ENCODE peak calls at places on chromosomes 11 and 22, in five cellular contexts. M is tibial nerve, V is transverse colon, A is stomach, D is A549. K is an unnamed sample.

GRCh38 chr11:96424693-96425092 is 34.9 kb downstream of the JRKL start:
- DNase-seq in M (no peak), V (no peak), A (no peak), D (no peak), K (no peak)

GRCh38 chr22:39184586-39185577 is 32.4 kb upstream of the CBX7 start:
- DNase-seq in M (no peak), V (no peak), A (no peak), D (no peak), K (peak; percentile 60)

GRCh38 chr22:45493286-45493771 is 9.4 kb upstream of the FBLN1 start:
- DNase-seq in M (no peak), V (no peak), A (no peak), D (no peak), K (peak; percentile 83)

GRCh38 chr11:57368106-57368826 is 12.7 kb downstream of the PRG3 start:
- DNase-seq in M (no peak), V (no peak), A (no peak), D (no peak), K (no peak)

GRCh38 chr11:124638500-124638899 is 15.8 kb downstream of the TBRG1 start:
- DNase-seq in M (no peak), V (no peak), A (no peak), D (no peak), K (no peak)

GRCh38 chr11:3004481-3004880 is 12.4 kb upstream of the NAP1L4 start:
- DNase-seq in M (no peak), V (no peak), A (no peak), D (no peak), K (peak; percentile 41)

GRCh38 chr11:69287968-69288882 is 5.7 kb upstream of the MYEOV start:
- DNase-seq in M (no peak), V (peak; percentile 91), A (peak; percentile 68), D (no peak), K (no peak)

GRCh38 chr11:24391165-24391564 is 105.7 kb upstream of the LUZP2 start:
- DNase-seq in M (no peak), V (no peak), A (no peak), D (no peak), K (no peak)

GRCh38 chr22:42654696-42655095 is 5.5 kb upstream of the CYB5R3 start:
- DNase-seq in M (no peak), V (no peak), A (no peak), D (no peak), K (no peak)

GRCh38 chr11:42407379-42407778 is 904.4 kb upstream of the API5 start:
- DNase-seq in M (no peak), V (no peak), A (peak; percentile 28), D (no peak), K (no peak)

GRCh38 chr11:132621976-132622375 is 910.3 kb downstream of the OPCML start:
- DNase-seq in M (no peak), V (no peak), A (no peak), D (no peak), K (no peak)

GRCh38 chr22:37588540-37589215 is 8.8 kb upstream of the LGALS2 start:
- DNase-seq in M (no peak), V (peak; percentile 76), A (no peak), D (no peak), K (no peak)

GRCh38 chr11:1442163-1442562 is 44.4 kb downstream of the MOB2 start:
- DNase-seq in M (no peak), V (no peak), A (no peak), D (peak; percentile 42), K (no peak)

GRCh38 chr11:122306776-122307479 is 190.9 kb upstream of the BLID start:
- DNase-seq in M (no peak), V (no peak), A (no peak), D (no peak), K (no peak)

GRCh38 chr11:31824791-31825452 is 13.8 kb upstream of the PAX6 start:
- DNase-seq in M (no peak), V (no peak), A (no peak), D (no peak), K (no peak)

GRCh38 chr22:23182289-23183106 is 2.2 kb downstream of the BCR start:
- DNase-seq in M (no peak), V (no peak), A (no peak), D (no peak), K (no peak)

GRCh38 chr11:18791175-18792065 is at the start of gene PTPN5:
- DNase-seq in M (no peak), V (no peak), A (no peak), D (no peak), K (no peak)

GRCh38 chr11:61955416-61956135 is 5.4 kb downstream of the BEST1 start:
- DNase-seq in M (no peak), V (peak; percentile 46), A (no peak), D (no peak), K (no peak)

GRCh38 chr11:1484061-1484671 is 2.4 kb downstream of the MOB2 start:
- DNase-seq in M (no peak), V (no peak), A (no peak), D (no peak), K (peak; percentile 65)

GRCh38 chr22:46064966-46065666 is 85.2 kb upstream of the PPARA start:
- DNase-seq in M (peak; percentile 27), V (peak; percentile 12), A (peak; percentile 23), D (no peak), K (peak; percentile 69)

GRCh38 chr11:106062592-106062949 is 14.6 kb downstream of the KBTBD3 start:
- DNase-seq in M (no peak), V (no peak), A (no peak), D (no peak), K (no peak)

GRCh38 chr11:75263944-75264349 is 23.4 kb downstream of the TPBGL start:
- DNase-seq in M (no peak), V (peak; percentile 12), A (no peak), D (no peak), K (peak; percentile 70)

GRCh38 chr11:38019072-38019775 is 1421.2 kb upstream of the RAG2 start:
- DNase-seq in M (no peak), V (no peak), A (no peak), D (no peak), K (no peak)

GRCh38 chr11:8948901-8949300 is 6.1 kb upstream of the ASCL3 start:
- DNase-seq in M (no peak), V (no peak), A (no peak), D (no peak), K (no peak)

GRCh38 chr11:22879615-22880014 is 19.3 kb upstream of the CCDC179 start:
- DNase-seq in M (no peak), V (no peak), A (no peak), D (no peak), K (no peak)

GRCh38 chr11:32082346-32082986 is 8.4 kb upstream of the RCN1 start:
- DNase-seq in M (no peak), V (no peak), A (no peak), D (no peak), K (no peak)

GRCh38 chr11:133443361-133443760 is 88.9 kb downstream of the OPCML start:
- DNase-seq in M (no peak), V (no peak), A (no peak), D (no peak), K (no peak)

GRCh38 chr11:28759311-28759710 is 651.1 kb downstream of the METTL15 start:
- DNase-seq in M (no peak), V (no peak), A (peak; percentile 27), D (no peak), K (no peak)

GRCh38 chr22:22166941-22167713 is 77.5 kb upstream of the VPREB1 start:
- DNase-seq in M (no peak), V (no peak), A (no peak), D (no peak), K (no peak)

GRCh38 chr22:17749605-17750395 is 24.5 kb downstream of the BID start:
- DNase-seq in M (no peak), V (no peak), A (no peak), D (no peak), K (no peak)

DNA sequence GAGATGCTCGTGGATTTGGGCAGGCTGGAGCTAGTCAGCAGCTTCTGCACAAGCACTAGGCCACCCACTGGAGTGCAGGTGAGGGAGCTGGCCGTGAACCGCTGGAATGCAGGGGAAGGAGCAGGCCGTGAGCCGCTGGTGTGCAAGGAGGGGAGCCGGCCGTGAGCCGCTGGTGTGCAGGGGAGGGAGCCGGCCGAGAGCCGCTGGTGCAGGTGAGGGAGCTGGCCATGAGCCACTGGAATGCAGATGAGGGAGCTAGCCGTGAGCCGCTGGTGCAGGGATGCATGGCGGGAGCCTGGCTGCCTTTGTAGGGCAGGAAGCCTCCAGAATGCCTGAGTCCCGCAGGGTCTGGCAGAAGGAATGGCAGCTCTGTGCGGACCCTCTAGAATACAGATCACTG is 4220.0 kb upstream of the OR11H1 start:
- DNase-seq in M (no peak), V (no peak), A (no peak), D (no peak), K (no peak)
- H3K4me3 ChIP-seq in M (no peak overlapping the region), V (no peak overlapping the region), A (no peak overlapping the region), D (no peak overlapping the region), K (no peak overlapping the region)

GRCh38 chr11:116418388-116419041 is 354.3 kb downstream of the BUD13 start:
- DNase-seq in M (no peak), V (no peak), A (no peak), D (no peak), K (no peak)
- TF ChIP-seq EP300 in M (no peak), V (no peak), A (no peak), D (no peak), K (no peak)

GRCh38 chr22:25402501-25403283 is 161.8 kb upstream of the GRK3 start:
- DNase-seq in M (no peak), V (peak; percentile 35), A (no peak), D (no peak), K (peak; percentile 70)
- H3K4me3 ChIP-seq in M (no peak overlapping the region), V (peak overlapping the region; percentile 84), A (peak overlapping the region; percentile 88), D (peak overlapping the region; percentile 98), K (peak overlapping the region; percentile 95)

GRCh38 chr11:119420631-119421030 is 2.3 kb downstream of the THY1 start:
- DNase-seq in M (no peak), V (no peak), A (no peak), D (no peak), K (no peak)

GRCh38 chr11:119418759-119419158 is 4.2 kb downstream of the THY1 start:
- DNase-seq in M (no peak), V (no peak), A (no peak), D (no peak), K (peak; percentile 49)

GRCh38 chr11:119421351-119421750 is 1.6 kb downstream of the THY1 start:
- DNase-seq in M (no peak), V (no peak), A (no peak), D (no peak), K (no peak)

GRCh38 chr11:119419246-119419645 is 3.7 kb downstream of the THY1 start:
- DNase-seq in M (no peak), V (no peak), A (no peak), D (no peak), K (no peak)

DNA sequence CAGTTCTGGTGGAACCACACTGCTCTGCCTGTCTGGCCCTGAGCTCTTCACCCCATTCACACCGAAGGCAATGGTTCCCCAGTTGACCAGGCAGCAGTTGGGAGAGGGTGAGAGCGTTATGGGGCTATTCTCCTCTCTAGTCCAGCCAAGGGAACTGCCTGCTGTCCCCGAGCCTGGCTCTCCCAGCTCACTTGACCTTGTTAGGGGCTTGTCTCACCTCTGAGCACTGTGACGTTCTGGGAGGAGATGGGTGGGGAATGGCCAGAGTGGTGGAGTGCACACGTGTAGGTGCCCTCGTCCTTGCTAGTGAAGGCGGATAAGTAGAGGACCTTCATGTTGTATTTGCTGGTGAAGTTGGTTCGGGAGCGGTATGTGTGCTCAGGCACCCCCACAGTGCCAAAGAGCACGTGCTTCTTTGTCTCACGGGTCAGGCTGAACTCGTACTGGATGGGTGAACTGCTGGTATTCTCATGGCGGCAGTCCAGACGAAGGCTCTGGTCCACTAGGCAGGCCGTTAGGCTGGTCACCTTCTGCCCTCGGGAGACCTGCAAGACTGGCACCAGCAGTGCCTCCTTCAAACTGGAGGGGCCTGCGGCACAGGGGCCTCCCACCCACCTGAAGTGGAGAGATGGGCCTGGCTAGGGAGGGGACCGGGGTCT is 3.0 kb downstream of the THY1 start:
- DNase-seq in M (no peak), V (no peak), A (no peak), D (no peak), K (no peak)
- TF ChIP-seq EP300 in M (no peak), V (no peak), A (no peak), D (no peak), K (no peak)

K was measured in sigmoid colon.